ENCODE peak calls at places on chromosomes 1 and 21, in four cellular contexts. One of them, this sample, is unnamed.

GRCh38 chr1:3501856-3502665 is 47.6 kb downstream of the ARHGEF16 start:
- DNase-seq in neuronal stem cell: peak; percentile 79
- DNase-seq in endothelial cell of umbilical vein: peak; percentile 52
- DNase-seq in PC-9: no peak
- DNase-seq in this sample: no peak

GRCh38 chr1:216576246-216576645 is 147.0 kb downstream of the ESRRG start:
- DNase-seq in PC-9: no peak
- DNase-seq in neuronal stem cell: no peak
- DNase-seq in endothelial cell of umbilical vein: no peak
- DNase-seq in this sample: no peak

GRCh38 chr1:30518186-30518585 is 205.2 kb downstream of the MATN1 start:
- DNase-seq in endothelial cell of umbilical vein: no peak
- DNase-seq in neuronal stem cell: no peak
- DNase-seq in PC-9: no peak
- DNase-seq in this sample: no peak

GRCh38 chr1:201017828-201018163 is 5.7 kb downstream of the KIF21B start:
- DNase-seq in endothelial cell of umbilical vein: no peak
- DNase-seq in neuronal stem cell: no peak
- DNase-seq in PC-9: no peak
- DNase-seq in this sample: no peak

GRCh38 chr1:226428348-226429050 is 20.6 kb upstream of the PARP1 start:
- DNase-seq in neuronal stem cell: no peak
- DNase-seq in endothelial cell of umbilical vein: no peak
- DNase-seq in PC-9: no peak
- DNase-seq in this sample: no peak

GRCh38 chr1:96772972-96773371 is 51.4 kb downstream of the PTBP2 start:
- DNase-seq in endothelial cell of umbilical vein: no peak
- DNase-seq in PC-9: no peak
- DNase-seq in neuronal stem cell: no peak
- DNase-seq in this sample: no peak

GRCh38 chr1:100404816-100405215 is 52.5 kb downstream of the CDC14A start:
- DNase-seq in PC-9: no peak
- DNase-seq in endothelial cell of umbilical vein: no peak
- DNase-seq in neuronal stem cell: no peak
- DNase-seq in this sample: no peak

GRCh38 chr1:54404939-54405880 is 984 bp downstream of the SSBP3 start:
- DNase-seq in endothelial cell of umbilical vein: peak; percentile 30
- DNase-seq in neuronal stem cell: no peak
- DNase-seq in PC-9: no peak
- DNase-seq in this sample: no peak

GRCh38 chr1:209080170-209080781 is 503.2 kb upstream of the CAMK1G start:
- DNase-seq in neuronal stem cell: no peak
- DNase-seq in endothelial cell of umbilical vein: no peak
- DNase-seq in PC-9: peak; percentile 42
- DNase-seq in this sample: no peak

GRCh38 chr1:161736332-161736969 is 13.1 kb upstream of the DUSP12 start:
- DNase-seq in PC-9: peak; percentile 76
- DNase-seq in endothelial cell of umbilical vein: no peak
- DNase-seq in neuronal stem cell: no peak
- DNase-seq in this sample: no peak

GRCh38 chr1:152108899-152109222 is 6.4 kb downstream of the TCHH start:
- DNase-seq in PC-9: no peak
- DNase-seq in endothelial cell of umbilical vein: no peak
- DNase-seq in neuronal stem cell: no peak
- DNase-seq in this sample: no peak

GRCh38 chr21:40516336-40516735 is 330.6 kb downstream of the DSCAM start:
- DNase-seq in PC-9: no peak
- DNase-seq in neuronal stem cell: no peak
- DNase-seq in endothelial cell of umbilical vein: no peak
- DNase-seq in this sample: no peak

GRCh38 chr1:159200759-159201158 is 3.9 kb upstream of the ACKR1 start:
- DNase-seq in endothelial cell of umbilical vein: no peak
- DNase-seq in PC-9: no peak
- DNase-seq in neuronal stem cell: no peak
- DNase-seq in this sample: no peak

GRCh38 chr1:89259283-89259971 is 13.2 kb downstream of the GBP5 start:
- DNase-seq in PC-9: no peak
- DNase-seq in neuronal stem cell: no peak
- DNase-seq in endothelial cell of umbilical vein: no peak
- DNase-seq in this sample: no peak

GRCh38 chr1:232029297-232029696 is 402.7 kb downstream of the DISC1 start:
- DNase-seq in endothelial cell of umbilical vein: no peak
- DNase-seq in PC-9: no peak
- DNase-seq in neuronal stem cell: no peak
- DNase-seq in this sample: no peak

GRCh38 chr1:66704177-66704880 is 47.9 kb upstream of the DYNLT5 start:
- DNase-seq in neuronal stem cell: no peak
- DNase-seq in PC-9: no peak
- DNase-seq in endothelial cell of umbilical vein: no peak
- DNase-seq in this sample: no peak

GRCh38 chr1:29686012-29686930 is 449.9 kb downstream of the PTPRU start:
- DNase-seq in PC-9: no peak
- DNase-seq in neuronal stem cell: no peak
- DNase-seq in endothelial cell of umbilical vein: no peak
- DNase-seq in this sample: no peak

GRCh38 chr1:5507340-5507739 is 484.9 kb downstream of the NPHP4 start:
- DNase-seq in endothelial cell of umbilical vein: no peak
- DNase-seq in PC-9: no peak
- DNase-seq in neuronal stem cell: no peak
- DNase-seq in this sample: no peak

GRCh38 chr1:61930246-61930645 is 188.0 kb downstream of the PATJ start:
- DNase-seq in endothelial cell of umbilical vein: no peak
- DNase-seq in PC-9: no peak
- DNase-seq in neuronal stem cell: no peak
- DNase-seq in this sample: no peak

GRCh38 chr21:17889171-17889570 is 70.0 kb upstream of the C21orf91 start:
- DNase-seq in PC-9: no peak
- DNase-seq in neuronal stem cell: no peak
- DNase-seq in endothelial cell of umbilical vein: no peak
- DNase-seq in this sample: no peak

GRCh38 chr1:182698977-182699672 is 14.7 kb upstream of the RGS8 start:
- DNase-seq in neuronal stem cell: no peak
- DNase-seq in PC-9: no peak
- DNase-seq in endothelial cell of umbilical vein: no peak
- DNase-seq in this sample: no peak

GRCh38 chr1:156259805-156260204 is 11.9 kb upstream of the PAQR6 start:
- DNase-seq in PC-9: no peak
- DNase-seq in endothelial cell of umbilical vein: no peak
- DNase-seq in neuronal stem cell: no peak
- DNase-seq in this sample: no peak

GRCh38 chr1:238653693-238654321 is 732.6 kb upstream of the CHRM3 start:
- DNase-seq in neuronal stem cell: no peak
- DNase-seq in endothelial cell of umbilical vein: no peak
- DNase-seq in PC-9: no peak
- DNase-seq in this sample: no peak

GRCh38 chr1:156684227-156684782 is 7.1 kb upstream of the NES start:
- DNase-seq in endothelial cell of umbilical vein: no peak
- DNase-seq in neuronal stem cell: no peak
- DNase-seq in PC-9: peak; percentile 84
- DNase-seq in this sample: no peak

GRCh38 chr1:155931332-155932038 is 2.7 kb downstream of the KHDC4 start:
- DNase-seq in PC-9: no peak
- DNase-seq in neuronal stem cell: no peak
- DNase-seq in endothelial cell of umbilical vein: no peak
- DNase-seq in this sample: no peak

GRCh38 chr1:244896550-244896949 is 32.2 kb upstream of the HNRNPU start:
- DNase-seq in PC-9: no peak
- DNase-seq in endothelial cell of umbilical vein: peak; percentile 86
- DNase-seq in neuronal stem cell: no peak
- DNase-seq in this sample: no peak

GRCh38 chr1:12065872-12066271 is 2.8 kb downstream of the TNFRSF8 start:
- DNase-seq in neuronal stem cell: no peak
- DNase-seq in endothelial cell of umbilical vein: no peak
- DNase-seq in PC-9: no peak
- DNase-seq in this sample: no peak

GRCh38 chr1:24564695-24565094 is 8.8 kb downstream of the NCMAP start:
- DNase-seq in neuronal stem cell: no peak
- DNase-seq in PC-9: no peak
- DNase-seq in endothelial cell of umbilical vein: no peak
- DNase-seq in this sample: no peak

GRCh38 chr1:24560361-24560760 is 4.5 kb downstream of the NCMAP start:
- DNase-seq in PC-9: no peak
- DNase-seq in endothelial cell of umbilical vein: no peak
- DNase-seq in neuronal stem cell: no peak
- DNase-seq in this sample: no peak

GRCh38 chr1:24566266-24566867 is 10.5 kb downstream of the NCMAP start:
- DNase-seq in endothelial cell of umbilical vein: no peak
- DNase-seq in neuronal stem cell: no peak
- DNase-seq in PC-9: no peak
- DNase-seq in this sample: no peak

GRCh38 chr1:24558902-24559791 is 3.3 kb downstream of the NCMAP start:
- DNase-seq in neuronal stem cell: no peak
- DNase-seq in PC-9: peak; percentile 87
- DNase-seq in endothelial cell of umbilical vein: peak; percentile 32
- DNase-seq in this sample: no peak

GRCh38 chr1:24562625-24563024 is 6.7 kb downstream of the NCMAP start:
- DNase-seq in PC-9: peak; percentile 39
- DNase-seq in endothelial cell of umbilical vein: no peak
- DNase-seq in neuronal stem cell: no peak
- DNase-seq in this sample: no peak
- H3K4me1 ChIP-seq in PC-9: peaks cover 30% of the 10 kb centered on the region
- H3K4me1 ChIP-seq in endothelial cell of umbilical vein: no peaks in the 10 kb centered on the region
- H3K4me1 ChIP-seq in neuronal stem cell: peaks cover 1% of the 10 kb centered on the region
- H3K4me1 ChIP-seq in this sample: no peaks in the 10 kb centered on the region

DNA sequence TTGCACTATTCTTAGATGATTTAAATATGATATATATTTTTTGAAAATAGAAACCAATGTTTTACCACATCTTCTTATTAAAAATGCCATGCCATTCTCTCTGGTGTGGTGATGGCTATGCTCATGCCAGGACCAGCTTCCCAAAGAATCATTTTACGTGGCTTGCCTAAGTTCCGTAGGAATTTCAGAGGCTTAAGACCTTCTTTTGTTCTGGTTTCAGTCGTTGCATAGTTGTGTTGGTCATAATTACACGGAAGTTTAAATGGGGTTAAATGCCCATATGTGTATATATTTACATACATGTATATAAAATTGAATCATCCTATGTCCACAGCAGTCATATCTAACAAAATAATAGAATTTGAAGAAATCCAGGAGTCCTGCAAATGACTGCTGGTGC is 78.7 kb upstream of the PLPPR5 start:
- DNase-seq in endothelial cell of umbilical vein: no peak
- DNase-seq in PC-9: no peak
- DNase-seq in neuronal stem cell: no peak
- DNase-seq in this sample: no peak
- H3K4me1 ChIP-seq in endothelial cell of umbilical vein: no peaks in the 10 kb centered on the region
- H3K4me1 ChIP-seq in PC-9: no peaks in the 10 kb centered on the region
- H3K4me1 ChIP-seq in neuronal stem cell: no peaks in the 10 kb centered on the region
- H3K4me1 ChIP-seq in this sample: no peaks in the 10 kb centered on the region

GRCh38 chr1:45516465-45516864 is 5.2 kb downstream of the PRDX1 start:
- DNase-seq in PC-9: peak; percentile 65
- DNase-seq in neuronal stem cell: no peak
- DNase-seq in endothelial cell of umbilical vein: no peak
- DNase-seq in this sample: no peak
- H3K4me1 ChIP-seq in PC-9: peaks cover 40% of the 10 kb centered on the region
- H3K4me1 ChIP-seq in neuronal stem cell: peaks cover 2% of the 10 kb centered on the region
- H3K4me1 ChIP-seq in endothelial cell of umbilical vein: peaks cover 12% of the 10 kb centered on the region
- H3K4me1 ChIP-seq in this sample: peaks cover 10% of the 10 kb centered on the region

GRCh38 chr1:1928231-1929101 is 9.4 kb upstream of the TMEM52 start:
- DNase-seq in endothelial cell of umbilical vein: no peak
- DNase-seq in PC-9: no peak
- DNase-seq in neuronal stem cell: no peak
- DNase-seq in this sample: no peak
- H3K4me1 ChIP-seq in endothelial cell of umbilical vein: no peaks in the 10 kb centered on the region
- H3K4me1 ChIP-seq in PC-9: no peaks in the 10 kb centered on the region
- H3K4me1 ChIP-seq in neuronal stem cell: no peaks in the 10 kb centered on the region
- H3K4me1 ChIP-seq in this sample: no peaks in the 10 kb centered on the region

DNA sequence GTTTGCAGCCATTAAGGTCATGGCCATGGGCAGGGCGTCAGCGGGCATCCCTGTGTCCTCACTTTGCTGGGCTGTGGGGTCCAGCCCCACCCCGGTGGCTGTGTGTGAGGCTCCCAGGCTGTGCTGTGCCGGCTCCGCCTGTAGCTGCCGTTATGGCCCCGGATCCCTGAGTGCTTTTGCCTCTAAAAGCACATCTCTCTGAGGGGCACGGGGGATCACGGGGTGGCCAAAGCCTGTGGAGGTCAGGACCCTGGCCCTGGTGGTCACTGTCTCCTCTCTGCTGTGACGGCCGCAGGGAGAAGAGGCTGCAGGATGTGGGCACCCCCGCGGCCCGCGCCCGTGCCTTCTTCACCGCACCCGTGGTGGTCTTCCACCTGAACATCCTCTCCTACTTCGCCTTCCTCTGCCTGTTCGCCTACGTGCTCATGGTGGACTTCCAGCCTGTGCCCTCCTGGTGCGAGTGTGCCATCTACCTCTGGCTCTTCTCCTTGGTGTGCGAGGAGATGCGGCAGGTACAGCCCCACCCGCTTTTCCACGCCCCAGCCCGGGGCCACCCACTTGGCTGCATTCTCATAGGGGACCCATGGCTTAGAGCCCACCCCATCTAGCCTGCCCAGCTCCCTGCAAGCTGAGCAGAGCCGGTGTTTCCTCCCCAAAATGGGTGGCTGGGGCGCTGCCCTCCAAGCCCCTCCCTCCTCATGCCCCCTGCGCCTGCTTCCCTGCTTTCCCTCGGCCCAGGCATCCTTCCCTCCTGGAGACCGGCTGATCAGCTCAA is 48.2 kb downstream of the TRPM2 start:
- DNase-seq in PC-9: no peak
- DNase-seq in endothelial cell of umbilical vein: no peak
- DNase-seq in neuronal stem cell: no peak
- DNase-seq in this sample: no peak
- H3K4me1 ChIP-seq in PC-9: no peaks in the 10 kb centered on the region
- H3K4me1 ChIP-seq in endothelial cell of umbilical vein: no peaks in the 10 kb centered on the region
- H3K4me1 ChIP-seq in neuronal stem cell: no peaks in the 10 kb centered on the region
- H3K4me1 ChIP-seq in this sample: no peaks in the 10 kb centered on the region

GRCh38 chr1:87449348-87449963 is 120.8 kb downstream of the LMO4 start:
- DNase-seq in endothelial cell of umbilical vein: no peak
- DNase-seq in neuronal stem cell: no peak
- DNase-seq in PC-9: no peak
- DNase-seq in this sample: peak; percentile 22

GRCh38 chr1:87451229-87451900 is 122.7 kb downstream of the LMO4 start:
- DNase-seq in neuronal stem cell: no peak
- DNase-seq in PC-9: no peak
- DNase-seq in endothelial cell of umbilical vein: no peak
- DNase-seq in this sample: no peak

GRCh38 chr1:87450615-87451209 is 122.0 kb downstream of the LMO4 start:
- DNase-seq in PC-9: no peak
- DNase-seq in endothelial cell of umbilical vein: no peak
- DNase-seq in neuronal stem cell: no peak
- DNase-seq in this sample: no peak

GRCh38 chr1:87452648-87453047 is 124.0 kb downstream of the LMO4 start:
- DNase-seq in endothelial cell of umbilical vein: no peak
- DNase-seq in PC-9: no peak
- DNase-seq in neuronal stem cell: no peak
- DNase-seq in this sample: no peak

DNA sequence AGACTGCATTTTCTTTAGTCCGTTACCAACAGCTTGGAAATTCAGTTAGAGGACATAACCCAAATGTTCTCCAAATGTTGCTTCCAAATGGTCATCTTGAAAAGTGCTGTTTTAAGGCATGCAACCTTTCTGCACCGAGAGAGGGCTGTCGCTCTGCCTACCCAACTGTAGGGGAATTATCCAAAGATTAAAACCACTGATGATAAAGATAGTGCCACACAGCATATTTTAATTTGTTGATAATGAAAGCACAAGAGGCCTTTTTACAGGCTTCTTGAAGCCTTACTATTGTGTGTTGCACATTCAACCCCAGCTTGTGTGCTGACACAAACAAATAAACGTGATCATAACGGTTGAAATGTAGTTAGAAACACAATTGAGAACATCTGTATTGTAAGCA is 121.5 kb downstream of the LMO4 start:
- DNase-seq in endothelial cell of umbilical vein: no peak
- DNase-seq in neuronal stem cell: no peak
- DNase-seq in PC-9: no peak
- DNase-seq in this sample: no peak
- H3K4me1 ChIP-seq in endothelial cell of umbilical vein: no peaks in the 10 kb centered on the region
- H3K4me1 ChIP-seq in neuronal stem cell: no peaks in the 10 kb centered on the region
- H3K4me1 ChIP-seq in PC-9: no peaks in the 10 kb centered on the region
- H3K4me1 ChIP-seq in this sample: peaks cover 4% of the 10 kb centered on the region

This sample was measured in thoracic aorta.